ENCODE peak calls at places on chromosomes 16 and 17, in four cellular contexts. E, G, L and X are unnamed samples.

GRCh38 chr16:30659507-30660423 is 1.5 kb downstream of the FBRS start:
- DNase-seq in E (no peak), L (peak; percentile 94), G (no peak), X (peak; percentile 45)

GRCh38 chr17:40551091-40551873 is 14.0 kb downstream of the CCR7 start:
- DNase-seq in G (no peak), E (peak; percentile 91), L (peak; percentile 69), X (peak; percentile 95)

GRCh38 chr16:85393674-85394510 is 219.2 kb upstream of the GSE1 start:
- DNase-seq in E (peak; percentile 84), G (no peak), L (peak; percentile 90), X (peak; percentile 92)

GRCh38 chr16:592518-593306 is 2.8 kb downstream of the RAB40C start:
- DNase-seq in E (no peak), G (no peak), L (peak; percentile 84), X (no peak)

GRCh38 chr17:82358467-82359350 is at the start of gene TEX19:
- DNase-seq in G (no peak), L (no peak), E (peak; percentile 54), X (no peak)

GRCh38 chr17:82687871-82688270 is 10.6 kb downstream of the RAB40B start:
- DNase-seq in E (no peak), G (no peak), L (no peak), X (no peak)

GRCh38 chr17:32807577-32807976 is 69.3 kb downstream of the MYO1D start:
- DNase-seq in L (no peak), G (no peak), E (no peak), X (no peak)

GRCh38 chr17:79622201-79622601 is 11.3 kb upstream of the RBFOX3 start:
- DNase-seq in E (no peak), G (no peak), L (peak; percentile 49), X (no peak)

GRCh38 chr17:21194688-21195087 is 19.3 kb downstream of the TMEM11 start:
- DNase-seq in G (no peak), E (no peak), L (no peak), X (peak; percentile 65)

GRCh38 chr17:50027639-50028206 is 28.2 kb upstream of the ITGA3 start:
- DNase-seq in E (peak; percentile 98), L (no peak), G (no peak), X (peak; percentile 64)

GRCh38 chr16:89855986-89856385 is 17.4 kb upstream of the TCF25 start:
- DNase-seq in L (no peak), G (no peak), E (no peak), X (no peak)

GRCh38 chr16:67311607-67312449 is 14.7 kb downstream of the KCTD19 start:
- DNase-seq in E (peak; percentile 92), G (no peak), L (no peak), X (no peak)

GRCh38 chr17:79810138-79811027 is 13.5 kb upstream of the CBX8 start:
- DNase-seq in G (no peak), E (peak; percentile 92), L (peak; percentile 89), X (no peak)

GRCh38 chr17:76388966-76389888 is 4.8 kb downstream of the SPHK1 start:
- DNase-seq in L (no peak), E (no peak), G (no peak), X (no peak)

GRCh38 chr17:54849660-54850059 is 51.0 kb upstream of the TOM1L1 start:
- DNase-seq in L (no peak), G (no peak), E (no peak), X (no peak)

GRCh38 chr17:43701318-43701743 is 39.6 kb upstream of the MEOX1 start:
- DNase-seq in G (no peak), E (no peak), L (peak; percentile 84), X (no peak)

GRCh38 chr16:85733155-85733838 is 17.6 kb downstream of the C16orf74 start:
- DNase-seq in E (no peak), G (no peak), L (no peak), X (no peak)

GRCh38 chr16:65121870-65122723 is at the start of gene CDH11:
- DNase-seq in L (peak; percentile 85), E (no peak), G (no peak), X (peak; percentile 88)

GRCh38 chr16:2955438-2955778 is 8.7 kb upstream of the KREMEN2 start:
- DNase-seq in L (peak; percentile 63), E (no peak), G (no peak), X (no peak)

GRCh38 chr16:14244344-14245010 is 173.4 kb downstream of the MRTFB start:
- DNase-seq in G (no peak), L (no peak), E (no peak), X (no peak)

GRCh38 chr17:28897769-28898259 is 281 bp upstream of the FLOT2 start:
- DNase-seq in L (no peak), G (no peak), E (no peak), X (no peak)

GRCh38 chr16:17235147-17235817 is 235.5 kb downstream of the XYLT1 start:
- DNase-seq in E (no peak), L (no peak), G (no peak), X (no peak)

DNA sequence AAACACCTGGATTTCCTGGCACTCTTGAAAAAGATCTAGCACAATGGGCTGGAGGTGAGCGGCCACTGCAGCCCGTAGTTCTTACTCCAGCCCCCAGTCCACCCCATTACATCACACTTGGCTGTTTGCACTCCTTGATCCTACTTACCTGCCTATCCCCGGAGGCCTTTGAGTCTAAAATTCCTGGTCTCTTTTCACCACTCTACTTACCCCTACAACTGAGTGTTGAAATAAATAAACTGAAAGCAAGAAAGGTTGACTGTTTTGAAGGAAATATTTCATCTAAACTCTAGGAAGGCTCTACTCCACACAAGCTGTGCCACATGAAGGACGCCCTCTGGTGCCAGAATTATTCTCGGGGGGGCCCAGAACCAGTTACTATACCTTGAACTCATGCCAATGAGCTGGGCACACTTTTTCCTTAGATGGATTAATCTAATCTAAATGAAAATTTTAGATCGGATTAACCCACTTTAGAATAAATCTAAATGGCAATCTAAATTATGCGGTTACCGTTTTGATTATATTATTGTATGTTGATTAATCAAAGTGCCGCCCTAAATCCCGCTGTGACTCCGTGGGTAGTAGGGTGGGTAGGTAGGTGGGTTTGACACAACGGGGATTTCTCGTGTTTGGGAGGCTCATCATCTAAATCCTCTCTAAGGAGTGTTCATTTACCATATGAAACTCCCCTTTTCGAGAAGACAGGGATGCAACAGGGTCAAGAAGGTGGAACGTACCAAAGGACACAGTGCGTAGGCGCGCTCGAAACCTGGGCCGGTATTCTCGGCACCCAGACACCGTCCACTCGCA is 651 bp upstream of the EIF1 start:
- DNase-seq in L (peak; percentile 87), G (no peak), E (no peak), X (peak; percentile 66)
- TF ChIP-seq CTCF in L (peak; percentile 4), G (no peak), E (peak; percentile 89), X (no peak)

DNA sequence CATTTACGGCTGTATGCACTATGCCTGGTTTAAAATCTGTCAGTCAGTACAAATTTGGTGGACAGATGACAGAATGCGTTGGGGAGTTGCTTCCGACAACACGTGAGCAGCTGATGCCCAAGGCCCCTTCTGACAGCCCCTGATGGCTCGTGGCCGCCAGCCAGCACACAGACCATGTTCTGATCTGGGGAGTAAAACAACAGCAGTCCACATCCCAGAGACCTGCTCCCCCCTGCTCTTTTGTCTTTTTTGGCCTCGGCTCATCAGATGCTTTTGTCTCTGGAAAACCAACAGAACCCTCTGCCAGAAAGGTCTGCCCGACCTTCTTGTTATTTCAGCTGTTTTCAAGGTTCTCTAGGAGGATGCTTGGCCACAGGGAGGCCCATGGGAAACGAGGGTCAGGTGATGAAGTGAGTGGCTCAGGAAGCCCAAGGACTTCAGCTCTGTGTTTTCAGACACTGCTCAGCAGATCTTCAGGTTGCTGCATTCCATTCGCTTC is 10.8 kb downstream of the ARSG start:
- DNase-seq in E (no peak), L (no peak), G (no peak), X (no peak)
- TF ChIP-seq POLR2A in E (no peak), L (no peak), G (no peak), X (no peak)

DNA sequence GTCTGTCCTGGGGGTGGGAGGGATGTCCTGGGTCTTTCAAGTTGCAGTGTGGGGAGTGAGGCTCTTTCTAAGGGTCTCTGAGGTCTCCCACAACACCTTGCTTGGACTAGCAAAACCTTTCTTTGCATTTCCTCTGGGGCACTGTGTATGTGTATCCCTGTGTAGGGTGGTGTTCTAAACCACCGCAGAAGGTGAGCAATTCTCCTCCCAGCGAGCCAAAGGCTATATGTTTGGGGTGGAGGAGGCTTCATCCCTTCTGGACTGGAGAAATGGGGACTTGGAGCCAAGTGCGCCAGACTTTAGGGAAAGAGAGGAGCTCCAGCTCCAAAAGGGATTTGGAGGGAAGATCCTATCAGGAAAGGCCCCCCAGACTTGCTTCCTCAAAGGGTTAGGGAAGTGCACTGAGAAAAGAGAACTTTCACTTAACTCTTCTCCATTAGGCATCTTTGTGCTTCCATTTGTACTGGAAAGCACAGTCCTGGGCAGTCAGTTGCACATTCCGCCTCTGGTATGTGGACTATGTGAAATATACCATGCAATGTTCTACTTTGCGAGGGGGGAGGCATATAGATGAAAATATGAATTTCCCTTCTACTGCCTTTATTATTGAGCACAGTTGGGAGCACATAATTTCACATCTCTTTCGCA is 18.9 kb upstream of the HOXB9 start:
- DNase-seq in G (no peak), L (no peak), E (no peak), X (no peak)
- H3K4me3 ChIP-seq in G (no peak overlapping the region), L (no peak overlapping the region), E (peak overlapping the region; percentile 74), X (no peak overlapping the region)

DNA sequence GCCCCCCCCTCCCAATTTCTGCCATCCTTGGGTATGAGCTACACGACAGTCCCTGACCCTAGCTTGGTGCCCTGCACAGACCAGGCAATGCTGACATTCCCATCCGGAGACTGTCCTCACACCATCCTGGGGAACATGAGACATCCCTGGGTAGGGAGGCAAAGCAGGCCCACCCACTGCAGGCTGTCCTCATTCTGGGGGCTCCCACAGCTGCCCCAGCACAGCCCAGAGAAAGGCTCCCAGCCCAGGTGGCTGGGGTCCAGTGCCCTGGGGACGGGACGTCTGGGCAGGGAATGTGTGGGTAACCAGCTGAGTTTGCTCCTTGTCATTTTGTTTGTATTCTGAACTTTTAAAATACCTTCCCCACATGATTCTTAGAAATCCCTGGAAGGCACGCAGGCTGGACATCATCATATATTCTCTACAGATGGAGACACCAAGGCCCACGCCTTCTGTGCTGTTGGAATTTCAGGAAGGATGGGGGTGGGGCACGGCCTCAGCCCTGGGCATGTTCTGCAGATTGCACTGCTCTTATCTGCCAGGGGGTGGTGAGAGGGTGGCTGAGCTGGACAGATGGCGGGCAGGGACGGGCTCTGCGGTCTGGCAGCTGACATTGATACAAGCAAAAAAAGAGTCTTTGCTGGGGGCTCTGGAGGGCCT is 28.5 kb downstream of the LRRC75A start:
- DNase-seq in G (no peak), L (peak; percentile 85), E (no peak), X (no peak)
- TF ChIP-seq CTCF in G (peak; percentile 60), L (peak; percentile 56), E (no peak), X (no peak)

GRCh38 chr17:51166987-51167931 is 1.0 kb downstream of the NME2 start:
- DNase-seq in L (peak; percentile 90), G (no peak), E (peak; percentile 95), X (no peak)

GRCh38 chr17:51166198-51166986 is at the start of gene NME2:
- DNase-seq in G (peak; percentile 74), E (peak; percentile 97), L (peak; percentile 95), X (peak; percentile 82)

GRCh38 chr17:51164911-51165679 is 1.1 kb upstream of the NME2 start:
- DNase-seq in G (no peak), L (peak; percentile 83), E (no peak), X (peak; percentile 87)

GRCh38 chr17:51169340-51169739 is 3.1 kb downstream of the NME2 start:
- DNase-seq in E (no peak), G (no peak), L (no peak), X (no peak)

GRCh38 chr17:51165680-51166197 is 472 bp upstream of the NME2 start:
- DNase-seq in E (peak; percentile 56), G (no peak), L (no peak), X (no peak)
- TF ChIP-seq POLR2A in E (no peak), G (no peak), L (no peak), X (no peak)